ENCODE peak calls at places on chromosomes 3 and 15, in four cellular contexts. L, H, D and B are unnamed samples.

GRCh38 chr15:29322407-29322806 is 52.8 kb upstream of the NSMCE3 start:
- DNase-seq in L (no peak), D (no peak), H (no peak), B (peak)

GRCh38 chr3:177361042-177361938 is 164.0 kb upstream of the TBL1XR1 start:
- DNase-seq in D (no peak), L (no peak), H (no peak), B (no peak)

GRCh38 chr3:114401346-114401745 is 107.5 kb downstream of the TIGIT start:
- DNase-seq in L (no peak), H (no peak), D (no peak), B (no peak)

GRCh38 chr15:101483476-101483875 is 6.0 kb downstream of the PCSK6 start:
- DNase-seq in L (no peak), H (no peak), D (no peak), B (no peak)

GRCh38 chr15:95013379-95013778 is 782.0 kb downstream of the MCTP2 start:
- DNase-seq in H (no peak), L (no peak), D (no peak), B (no peak)

GRCh38 chr15:48992545-48992944 is 28.8 kb upstream of the SHC4 start:
- DNase-seq in H (no peak), L (no peak), D (no peak), B (no peak)

GRCh38 chr15:52252781-52253180 is 42.8 kb downstream of the MYO5C start:
- DNase-seq in D (peak), L (no peak), H (no peak), B (no peak)

GRCh38 chr3:31680072-31680870 is 147.5 kb downstream of the STT3B start:
- DNase-seq in L (no peak), H (no peak), D (no peak), B (no peak)

GRCh38 chr3:127735767-127736693 is 63.3 kb downstream of the ABTB1 start:
- DNase-seq in H (no peak), D (no peak), L (no peak), B (no peak)

GRCh38 chr15:25874379-25874778 is 11.3 kb upstream of the ATP10A start:
- DNase-seq in L (no peak), H (no peak), D (no peak), B (no peak)